ENCODE peak calls at places on chromosomes 4 and X, in four cellular contexts. One of them, this sample, is unnamed.

GRCh38 chr4:127667772-127668171 is 35.0 kb downstream of the INTU start:
- DNase-seq in testis: no peak
- DNase-seq in CD8-positive, alpha-beta T cell: no peak
- DNase-seq in K562: no peak
- DNase-seq in this sample: no peak

GRCh38 chr4:139861471-139861870 is 195.9 kb downstream of the MGST2 start:
- DNase-seq in testis: no peak
- DNase-seq in CD8-positive, alpha-beta T cell: no peak
- DNase-seq in K562: no peak
- DNase-seq in this sample: no peak

GRCh38 chr4:138522366-138522765 is 280.2 kb upstream of the SLC7A11 start:
- DNase-seq in testis: no peak
- DNase-seq in CD8-positive, alpha-beta T cell: no peak
- DNase-seq in K562: peak
- DNase-seq in this sample: no peak

GRCh38 chr4:90824266-90825167 is 697.3 kb downstream of the CCSER1 start:
- DNase-seq in testis: no peak
- DNase-seq in CD8-positive, alpha-beta T cell: no peak
- DNase-seq in K562: no peak
- DNase-seq in this sample: no peak

GRCh38 chr4:6779667-6780565 is 2.6 kb upstream of the KIAA0232 start:
- DNase-seq in testis: peak
- DNase-seq in CD8-positive, alpha-beta T cell: no peak
- DNase-seq in K562: no peak
- DNase-seq in this sample: peak

GRCh38 chr4:83708500-83709175 is 172.7 kb downstream of the GPAT3 start:
- DNase-seq in testis: no peak
- DNase-seq in CD8-positive, alpha-beta T cell: no peak
- DNase-seq in K562: no peak
- DNase-seq in this sample: no peak

GRCh38 chr4:183533698-183534097 is 28.8 kb downstream of the ING2 start:
- DNase-seq in testis: no peak
- DNase-seq in CD8-positive, alpha-beta T cell: no peak
- DNase-seq in K562: peak
- DNase-seq in this sample: no peak

GRCh38 chr4:156476359-156476758 is 495.2 kb downstream of the PDGFC start:
- DNase-seq in testis: no peak
- DNase-seq in CD8-positive, alpha-beta T cell: no peak
- DNase-seq in K562: no peak
- DNase-seq in this sample: no peak

GRCh38 chrX:153922286-153922573 is 3.8 kb downstream of the ARHGAP4 start:
- DNase-seq in testis: no peak
- DNase-seq in CD8-positive, alpha-beta T cell: no peak
- DNase-seq in K562: no peak
- DNase-seq in this sample: no peak

GRCh38 chrX:1281511-1281910 is 12.9 kb downstream of the CSF2RA start:
- DNase-seq in testis: no peak
- DNase-seq in CD8-positive, alpha-beta T cell: no peak
- DNase-seq in K562: no peak
- DNase-seq in this sample: no peak

GRCh38 chr4:52825311-52826090 is 36.6 kb upstream of the RASL11B start:
- DNase-seq in testis: no peak
- DNase-seq in CD8-positive, alpha-beta T cell: no peak
- DNase-seq in K562: no peak
- DNase-seq in this sample: no peak

GRCh38 chr4:17561195-17561909 is 15.6 kb upstream of the LAP3 start:
- DNase-seq in testis: no peak
- DNase-seq in CD8-positive, alpha-beta T cell: no peak
- DNase-seq in K562: no peak
- DNase-seq in this sample: no peak

GRCh38 chr4:183478123-183478522 is 26.7 kb upstream of the ING2 start:
- DNase-seq in testis: no peak
- DNase-seq in CD8-positive, alpha-beta T cell: no peak
- DNase-seq in K562: no peak
- DNase-seq in this sample: peak

GRCh38 chr4:126627255-126627654 is 1005.5 kb upstream of the INTU start:
- DNase-seq in testis: no peak
- DNase-seq in CD8-positive, alpha-beta T cell: no peak
- DNase-seq in K562: no peak
- DNase-seq in this sample: no peak

GRCh38 chr4:183504930-183505555 is at the start of gene ING2:
- DNase-seq in testis: peak
- DNase-seq in CD8-positive, alpha-beta T cell: no peak
- DNase-seq in K562: peak
- DNase-seq in this sample: peak

GRCh38 chr4:142414336-142414945 is 431.7 kb downstream of the INPP4B start:
- DNase-seq in testis: no peak
- DNase-seq in CD8-positive, alpha-beta T cell: no peak
- DNase-seq in K562: no peak
- DNase-seq in this sample: no peak

GRCh38 chr4:11471613-11472012 is 42.9 kb upstream of the HS3ST1 start:
- DNase-seq in testis: no peak
- DNase-seq in CD8-positive, alpha-beta T cell: peak
- DNase-seq in K562: no peak
- DNase-seq in this sample: peak

GRCh38 chr4:39706334-39706733 is 8.4 kb downstream of the UBE2K start:
- DNase-seq in testis: peak
- DNase-seq in CD8-positive, alpha-beta T cell: no peak
- DNase-seq in K562: no peak
- DNase-seq in this sample: peak

GRCh38 chrX:7372843-7373525 is 225.0 kb upstream of the PUDP start:
- DNase-seq in testis: no peak
- DNase-seq in CD8-positive, alpha-beta T cell: no peak
- DNase-seq in K562: no peak
- DNase-seq in this sample: no peak

GRCh38 chrX:119008122-119008744 is 33.8 kb downstream of the LONRF3 start:
- DNase-seq in testis: peak
- DNase-seq in CD8-positive, alpha-beta T cell: peak
- DNase-seq in K562: peak
- DNase-seq in this sample: peak

GRCh38 chrX:112147206-112147605 is 64.6 kb upstream of the TRPC5 start:
- DNase-seq in testis: peak
- DNase-seq in CD8-positive, alpha-beta T cell: no peak
- DNase-seq in K562: peak
- DNase-seq in this sample: peak

GRCh38 chr4:5710962-5711478 is at the start of gene EVC:
- DNase-seq in testis: peak
- DNase-seq in CD8-positive, alpha-beta T cell: peak
- DNase-seq in K562: peak
- DNase-seq in this sample: peak

GRCh38 chrX:86148594-86148993 is 343 bp downstream of the DACH2 start:
- DNase-seq in testis: no peak
- DNase-seq in CD8-positive, alpha-beta T cell: no peak
- DNase-seq in K562: no peak
- DNase-seq in this sample: no peak
- H3K4me3 ChIP-seq in testis: peak
- H3K4me3 ChIP-seq in CD8-positive, alpha-beta T cell: no peak
- H3K4me3 ChIP-seq in K562: no peak
- H3K4me3 ChIP-seq in this sample: no peak

GRCh38 chr4:104447346-104447745 is 47.3 kb downstream of the CXXC4 start:
- DNase-seq in testis: no peak
- DNase-seq in CD8-positive, alpha-beta T cell: no peak
- DNase-seq in K562: no peak
- DNase-seq in this sample: no peak
- TF ChIP-seq CTCF in testis: no peak
- TF ChIP-seq CTCF in CD8-positive, alpha-beta T cell: no peak
- TF ChIP-seq CTCF in K562: no peak
- TF ChIP-seq CTCF in this sample: no peak

DNA sequence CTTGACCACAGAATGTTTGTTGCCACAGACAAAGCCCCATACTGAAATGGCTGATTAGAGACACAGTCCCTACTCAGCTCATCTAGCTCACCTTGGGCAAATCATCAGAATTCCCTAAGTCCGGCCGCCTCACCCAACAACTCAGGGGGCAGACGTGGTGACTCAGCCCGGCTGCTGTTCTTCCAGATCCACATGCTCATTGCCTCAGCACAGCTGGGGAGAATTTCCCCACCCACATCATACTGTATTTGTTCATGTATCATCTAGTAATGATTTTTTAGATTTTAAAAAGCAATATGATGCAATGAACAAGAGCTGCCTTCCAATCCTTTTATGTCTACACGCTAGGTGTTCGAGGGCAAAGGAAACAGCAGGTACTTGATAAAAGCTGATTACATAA is 333.8 kb upstream of the TENM3 start:
- DNase-seq in testis: no peak
- DNase-seq in CD8-positive, alpha-beta T cell: no peak
- DNase-seq in K562: no peak
- DNase-seq in this sample: no peak
- H3K27ac ChIP-seq in testis: no peak
- H3K27ac ChIP-seq in CD8-positive, alpha-beta T cell: no peak
- H3K27ac ChIP-seq in K562: no peak
- H3K27ac ChIP-seq in this sample: no peak

DNA sequence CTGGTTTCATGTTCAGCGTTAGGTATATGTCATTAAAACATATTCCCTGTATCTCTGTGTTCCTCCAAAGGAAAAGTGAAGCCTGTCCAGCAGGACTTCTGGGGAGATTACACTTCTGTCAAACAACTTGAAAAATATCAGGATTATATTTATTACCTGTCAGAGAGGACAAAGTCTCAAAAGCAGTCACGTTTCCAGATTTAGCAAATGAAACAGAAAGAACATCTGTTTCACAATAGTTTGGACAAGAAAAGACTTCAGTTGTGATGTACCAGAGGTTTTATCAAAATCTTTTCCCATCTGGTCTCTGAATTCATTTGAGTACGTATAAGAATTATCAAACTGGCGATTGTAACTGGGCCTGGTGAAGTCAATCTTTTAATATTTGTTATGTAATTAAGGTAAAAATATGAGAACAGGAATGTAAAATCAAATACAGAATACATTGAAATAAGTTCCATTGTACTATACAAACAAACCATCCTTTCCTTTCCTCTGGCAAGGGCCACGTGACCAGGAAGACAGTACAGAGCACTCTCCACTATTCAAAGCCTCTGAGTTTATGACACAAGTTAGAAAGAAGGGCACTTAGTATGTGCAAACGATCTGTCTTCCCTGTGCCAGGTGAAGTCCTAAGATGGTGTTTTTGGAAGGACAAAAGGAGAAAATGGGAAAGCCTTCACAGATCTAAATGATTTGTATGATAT is 3.2 kb downstream of the CASP3 start:
- DNase-seq in testis: no peak
- DNase-seq in CD8-positive, alpha-beta T cell: no peak
- DNase-seq in K562: no peak
- DNase-seq in this sample: no peak
- H3K4me3 ChIP-seq in testis: no peak
- H3K4me3 ChIP-seq in CD8-positive, alpha-beta T cell: no peak
- H3K4me3 ChIP-seq in K562: no peak
- H3K4me3 ChIP-seq in this sample: no peak

GRCh38 chr4:22237846-22238513 is 277.9 kb downstream of the ADGRA3 start:
- DNase-seq in testis: no peak
- DNase-seq in CD8-positive, alpha-beta T cell: no peak
- DNase-seq in K562: no peak
- DNase-seq in this sample: no peak
- TF ChIP-seq CTCF in testis: no peak
- TF ChIP-seq CTCF in CD8-positive, alpha-beta T cell: no peak
- TF ChIP-seq CTCF in K562: no peak
- TF ChIP-seq CTCF in this sample: no peak

DNA sequence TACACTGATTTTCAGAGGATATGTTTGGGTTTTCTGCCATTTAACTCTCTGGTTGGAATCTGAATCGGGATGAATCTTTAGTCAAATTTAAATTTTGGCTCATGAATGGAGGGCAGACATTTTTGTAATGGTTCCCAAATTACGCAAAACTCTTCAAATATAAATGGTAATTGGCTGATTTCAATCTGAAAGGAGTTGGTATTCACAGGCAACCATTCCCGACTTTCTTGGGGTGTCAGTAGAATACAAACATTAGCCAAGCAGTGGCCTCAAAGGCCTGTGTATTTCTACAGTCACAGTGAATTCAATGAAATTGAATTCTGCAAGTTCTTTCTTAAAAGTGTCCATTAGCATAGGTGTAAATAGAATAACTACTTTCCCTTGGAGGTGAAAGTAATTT is 668.8 kb upstream of the PRKX start:
- DNase-seq in testis: no peak
- DNase-seq in CD8-positive, alpha-beta T cell: no peak
- DNase-seq in K562: no peak
- DNase-seq in this sample: no peak
- H3K27ac ChIP-seq in testis: no peak
- H3K27ac ChIP-seq in CD8-positive, alpha-beta T cell: no peak
- H3K27ac ChIP-seq in K562: no peak
- H3K27ac ChIP-seq in this sample: no peak

GRCh38 chrX:45068555-45068954 is 132.1 kb downstream of the DIPK2B start:
- DNase-seq in testis: no peak
- DNase-seq in CD8-positive, alpha-beta T cell: no peak
- DNase-seq in K562: no peak
- DNase-seq in this sample: no peak

GRCh38 chrX:45063319-45064095 is 137.2 kb downstream of the DIPK2B start:
- DNase-seq in testis: no peak
- DNase-seq in CD8-positive, alpha-beta T cell: no peak
- DNase-seq in K562: no peak
- DNase-seq in this sample: peak
- H3K4me3 ChIP-seq in testis: no peak
- H3K4me3 ChIP-seq in CD8-positive, alpha-beta T cell: no peak
- H3K4me3 ChIP-seq in K562: no peak
- H3K4me3 ChIP-seq in this sample: no peak

GRCh38 chrX:46263494-46263893 is 281.7 kb downstream of the ZNF674 start:
- DNase-seq in testis: no peak
- DNase-seq in CD8-positive, alpha-beta T cell: no peak
- DNase-seq in K562: no peak
- DNase-seq in this sample: no peak

GRCh38 chrX:46268429-46268828 is 276.8 kb downstream of the ZNF674 start:
- DNase-seq in testis: no peak
- DNase-seq in CD8-positive, alpha-beta T cell: no peak
- DNase-seq in K562: no peak
- DNase-seq in this sample: peak
- TF ChIP-seq CTCF in testis: no peak
- TF ChIP-seq CTCF in CD8-positive, alpha-beta T cell: no peak
- TF ChIP-seq CTCF in K562: no peak
- TF ChIP-seq CTCF in this sample: no peak

GRCh38 chr4:79319975-79320374 is 5.9 kb downstream of the NAA11 start:
- DNase-seq in testis: no peak
- DNase-seq in CD8-positive, alpha-beta T cell: no peak
- DNase-seq in K562: no peak
- DNase-seq in this sample: no peak

GRCh38 chr4:79317711-79318110 is 8.2 kb downstream of the NAA11 start:
- DNase-seq in testis: no peak
- DNase-seq in CD8-positive, alpha-beta T cell: no peak
- DNase-seq in K562: no peak
- DNase-seq in this sample: no peak
- H3K27ac ChIP-seq in testis: no peak
- H3K27ac ChIP-seq in CD8-positive, alpha-beta T cell: no peak
- H3K27ac ChIP-seq in K562: peak
- H3K27ac ChIP-seq in this sample: no peak

GRCh38 chrX:107153005-107153404 is 34.4 kb upstream of the RBM41 start:
- DNase-seq in testis: no peak
- DNase-seq in CD8-positive, alpha-beta T cell: no peak
- DNase-seq in K562: peak
- DNase-seq in this sample: no peak

GRCh38 chrX:107154787-107155620 is 36.4 kb upstream of the RBM41 start:
- DNase-seq in testis: no peak
- DNase-seq in CD8-positive, alpha-beta T cell: no peak
- DNase-seq in K562: peak
- DNase-seq in this sample: no peak
- H3K4me3 ChIP-seq in testis: no peak
- H3K4me3 ChIP-seq in CD8-positive, alpha-beta T cell: no peak
- H3K4me3 ChIP-seq in K562: peak
- H3K4me3 ChIP-seq in this sample: no peak

This sample was measured in adrenal gland.